ENCODE peak calls at places on chromosome 21, in eight cellular contexts. C is HL-60, L is GM12865, P is foreskin fibroblast, M is A673, Y is tibial artery, W is lower lobe of right lung, D is Caco-2. E is an unnamed sample.
A peak's percentile ranks its signal among the peaks of the same experiment; 100 is the strongest.

GRCh38 chr21:42088148-42088547 is 17.0 kb downstream of the UMODL1 start:
- DNase-seq in C (no peak), M (no peak), Y (no peak), D (no peak), P (no peak), W (no peak), L (no peak), E (no peak)

GRCh38 chr21:33434770-33435360 is 31.7 kb downstream of the IFNGR2 start:
- DNase-seq in M (no peak), C (peak; percentile 40), D (no peak), P (peak; percentile 92), L (peak; percentile 94), W (peak; percentile 24), Y (no peak), E (peak; percentile 83)

GRCh38 chr21:45640001-45640887 is 3.3 kb upstream of the PCBP3 start:
- DNase-seq in C (no peak), M (no peak), D (no peak), L (no peak), P (no peak), Y (no peak), W (no peak), E (no peak)

GRCh38 chr21:33866851-33867250 is 48.8 kb downstream of the ATP5PO start:
- DNase-seq in C (no peak), D (no peak), L (no peak), P (peak; percentile 86), M (no peak), W (no peak), Y (no peak), E (no peak)

GRCh38 chr21:15309721-15310120 is 244.9 kb upstream of the NRIP1 start:
- DNase-seq in L (no peak), P (no peak), C (no peak), D (no peak), W (no peak), M (no peak), Y (peak; percentile 67), E (no peak)

GRCh38 chr21:45612096-45613019 is 31.2 kb upstream of the PCBP3 start:
- DNase-seq in W (no peak), D (peak; percentile 11), P (peak; percentile 75), Y (peak; percentile 47), C (no peak), L (no peak), M (peak; percentile 46), E (no peak)

GRCh38 chr21:31117046-31117916 is 79.0 kb upstream of the KRTAP19-8 start:
- DNase-seq in L (no peak), M (peak; percentile 29), Y (no peak), P (peak; percentile 80), D (no peak), W (no peak), C (no peak), E (peak; percentile 28)

GRCh38 chr21:34023691-34024381 is 49.5 kb upstream of the MRPS6 start:
- DNase-seq in M (no peak), W (no peak), L (no peak), Y (no peak), C (no peak), P (peak; percentile 15), D (no peak), E (no peak)

GRCh38 chr21:25710550-25710949 is 24.2 kb downstream of the ATP5PF start:
- DNase-seq in Y (no peak), L (no peak), P (no peak), C (no peak), M (no peak), D (no peak), W (no peak), E (no peak)

GRCh38 chr21:16241500-16241963 is 511.8 kb downstream of the USP25 start:
- DNase-seq in W (no peak), D (no peak), M (peak; percentile 79), L (no peak), P (no peak), Y (no peak), C (no peak), E (no peak)

GRCh38 chr21:42466700-42467612 is 29.1 kb downstream of the RSPH1 start:
- DNase-seq in W (no peak), D (no peak), L (peak; percentile 86), M (peak; percentile 48), Y (peak; percentile 37), P (peak; percentile 10), C (no peak), E (no peak)

GRCh38 chr21:25626752-25627151 is 12.3 kb upstream of the JAM2 start:
- DNase-seq in P (peak; percentile 11), C (no peak), Y (no peak), D (no peak), M (no peak), W (no peak), L (no peak), E (no peak)

GRCh38 chr21:39006653-39007417 is 176.4 kb downstream of the PSMG1 start:
- DNase-seq in W (peak; percentile 67), M (no peak), P (no peak), Y (peak; percentile 94), D (no peak), C (no peak), L (no peak), E (no peak)

GRCh38 chr21:41478319-41479177 is 29.4 kb downstream of the TMPRSS2 start:
- DNase-seq in P (no peak), Y (no peak), W (peak; percentile 70), D (peak; percentile 63), C (no peak), L (peak; percentile 49), M (no peak), E (no peak)

GRCh38 chr21:35578350-35578782 is 482.0 kb downstream of the SETD4 start:
- DNase-seq in W (no peak), D (no peak), C (no peak), L (no peak), Y (no peak), P (peak; percentile 94), M (no peak), E (peak; percentile 90)

GRCh38 chr21:42263591-42264131 is 44.7 kb downstream of the ABCG1 start:
- DNase-seq in C (no peak), M (peak; percentile 20), D (no peak), W (peak; percentile 76), L (no peak), Y (peak; percentile 73), P (no peak), E (no peak)

GRCh38 chr21:38240121-38240520 is 16.7 kb upstream of the KCNJ15 start:
- DNase-seq in D (no peak), W (no peak), L (no peak), P (no peak), C (no peak), M (no peak), Y (no peak), E (no peak)

GRCh38 chr21:38810034-38810825 is 4.5 kb downstream of the ETS2 start:
- DNase-seq in Y (no peak), L (no peak), M (no peak), W (no peak), D (no peak), C (no peak), P (no peak), E (no peak)

DNA sequence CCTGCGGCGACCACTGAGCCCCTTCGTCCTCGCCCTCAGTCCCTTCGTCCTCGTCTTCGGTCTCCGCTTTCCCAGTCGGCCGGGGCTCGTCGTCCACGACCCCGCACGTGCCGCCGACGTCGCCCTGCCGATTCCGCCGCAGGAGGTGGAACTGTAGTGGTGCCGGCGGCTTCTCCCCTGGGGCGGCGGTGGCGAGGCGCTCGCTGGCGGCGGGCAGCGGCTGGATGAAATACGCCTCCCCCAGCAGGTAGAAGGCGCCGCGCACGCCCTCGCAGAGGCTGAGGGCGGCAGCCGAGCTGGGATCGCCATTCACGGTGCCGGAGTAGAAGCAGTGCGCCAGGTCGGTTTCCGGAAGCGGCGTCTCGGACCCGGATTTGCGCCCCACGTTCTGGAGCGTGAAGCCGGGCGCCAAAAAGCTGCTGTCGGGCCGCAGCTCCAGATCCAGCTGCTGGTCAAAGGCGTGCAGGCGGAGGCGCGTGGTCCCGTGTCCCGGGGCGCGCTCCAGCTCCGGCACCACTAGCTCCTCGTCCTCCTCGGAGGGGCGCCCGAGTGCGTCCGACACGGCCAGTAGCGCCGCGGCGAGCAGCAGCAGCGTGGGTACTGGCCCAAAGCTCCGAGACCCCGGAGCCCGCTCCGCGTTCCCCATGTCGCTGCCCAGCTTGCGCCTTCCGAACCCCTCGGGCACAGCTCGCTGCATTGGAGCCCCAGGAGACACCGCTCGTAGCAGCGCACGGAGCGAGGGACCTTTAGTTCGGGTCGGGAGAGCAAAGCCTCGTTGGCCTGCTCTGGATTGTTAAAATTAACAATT is 747 bp downstream of the ADAMTS1 start:
- DNase-seq in M (peak; percentile 54), L (no peak), C (no peak), Y (peak; percentile 78), W (peak; percentile 57), D (no peak), P (peak; percentile 71), E (no peak)
- H3K4me3 ChIP-seq in M (peak overlapping the region; percentile 69), L (no peak overlapping the region), C (peak overlapping the region; percentile 50), Y (peak overlapping the region; percentile 82), W (peak overlapping the region; percentile 79), D (no peak overlapping the region), P (peak overlapping the region; percentile 89), E (peak overlapping the region; percentile 93)

GRCh38 chr21:44485254-44485793 is 30.0 kb downstream of the LRRC3 start:
- DNase-seq in M (no peak), D (no peak), P (peak; percentile 48), L (no peak), W (no peak), C (no peak), Y (no peak), E (peak; percentile 1)
- TF ChIP-seq CTCF in M (no peak), D (no peak), P (no peak), L (no peak), W (no peak), C (no peak), Y (no peak), E (peak; percentile 24)

GRCh38 chr21:36692125-36692843 is 6.6 kb upstream of the SIM2 start:
- DNase-seq in C (no peak), Y (no peak), P (no peak), M (no peak), L (no peak), W (no peak), D (no peak), E (no peak)
- H3K4me3 ChIP-seq in C (no peak overlapping the region), Y (no peak overlapping the region), P (no peak overlapping the region), M (no peak overlapping the region), L (no peak overlapping the region), W (no peak overlapping the region), D (no peak overlapping the region), E (no peak overlapping the region)

GRCh38 chr21:32306021-32306780 is 7.5 kb downstream of the MRAP start:
- DNase-seq in P (peak; percentile 13), C (no peak), Y (no peak), L (no peak), W (no peak), D (no peak), M (no peak), E (no peak)
- TF ChIP-seq CTCF in P (no peak), C (no peak), Y (no peak), L (peak; percentile 5), W (no peak), D (no peak), M (peak; percentile 20), E (peak; percentile 15)